ENCODE peak calls at places on chromosomes 7 and 10, in ten cellular contexts. I is transverse colon, U is ovary, S is heart left ventricle, C is IMR-90, F is uterus, V is Peyer's patch, E is body of pancreas, R is sigmoid colon, H is K562. P is an unnamed sample.

GRCh38 chr10:122463466-122464157 is 2.3 kb downstream of the HTRA1 start:
- DNase-seq in U (no peak), H (no peak), R (no peak), I (no peak), S (no peak), F (no peak), V (no peak), E (no peak), C (no peak), P (no peak)

GRCh38 chr10:17445400-17445998 is 8.9 kb downstream of the ST8SIA6 start:
- DNase-seq in E (no peak), U (no peak), V (no peak), S (no peak), I (peak; percentile 38), F (no peak), R (no peak), C (no peak), H (no peak), P (no peak)

GRCh38 chr7:27151945-27152815 is at the start of gene HOXA3:
- DNase-seq in V (peak; percentile 16), C (peak; percentile 59), U (peak; percentile 35), F (peak; percentile 72), S (peak; percentile 5), E (no peak), I (peak; percentile 84), R (peak; percentile 93), H (no peak), P (no peak)

GRCh38 chr10:76944678-76945077 is 692.9 kb downstream of the KCNMA1 start:
- DNase-seq in U (no peak), F (no peak), S (no peak), C (no peak), V (no peak), E (no peak), I (no peak), H (no peak), R (no peak), P (no peak)

GRCh38 chr10:92162541-92162940 is 128.3 kb downstream of the CPEB3 start:
- DNase-seq in S (no peak), C (no peak), E (no peak), V (no peak), F (no peak), R (no peak), U (no peak), I (no peak), H (no peak), P (no peak)

GRCh38 chr10:8035641-8036520 is 18.6 kb upstream of the GATA3 start:
- DNase-seq in I (no peak), U (no peak), C (no peak), H (no peak), E (no peak), S (no peak), R (no peak), V (no peak), F (no peak), P (no peak)

GRCh38 chr7:30320392-30320791 is 36.0 kb downstream of the ZNRF2 start:
- DNase-seq in S (no peak), C (no peak), V (no peak), R (no peak), F (no peak), E (no peak), U (no peak), H (no peak), I (no peak), P (no peak)

GRCh38 chr10:132361581-132362101 is 29.6 kb downstream of the LRRC27 start:
- DNase-seq in I (no peak), C (no peak), S (no peak), H (no peak), U (peak; percentile 21), V (no peak), F (no peak), E (no peak), R (peak; percentile 51), P (no peak)

GRCh38 chr10:42926831-42927230 is 144.2 kb downstream of the BMS1 start:
- DNase-seq in F (no peak), S (no peak), E (no peak), V (no peak), R (no peak), H (no peak), U (no peak), C (no peak), I (no peak), P (no peak)

GRCh38 chr7:4057289-4057616 is 624.8 kb upstream of the FOXK1 start:
- DNase-seq in R (no peak), U (no peak), S (no peak), E (no peak), H (no peak), V (no peak), I (no peak), C (no peak), F (no peak), P (no peak)

GRCh38 chr10:62618576-62619408 is 185.7 kb upstream of the ADO start:
- DNase-seq in F (no peak), U (no peak), C (peak; percentile 89), V (no peak), H (no peak), I (peak; percentile 33), S (no peak), E (no peak), R (peak; percentile 73), P (no peak)

GRCh38 chr7:27576360-27576944 is 86.2 kb downstream of the HIBADH start:
- DNase-seq in F (no peak), H (peak; percentile 51), U (no peak), I (no peak), E (no peak), C (peak; percentile 46), S (no peak), R (no peak), V (no peak), P (no peak)

GRCh38 chr7:139494835-139495568 is 11.5 kb upstream of the KLRG2 start:
- DNase-seq in V (no peak), C (no peak), E (no peak), H (no peak), F (no peak), I (no peak), U (no peak), R (no peak), S (no peak), P (no peak)

GRCh38 chr10:111344804-111345203 is 268.0 kb downstream of the ADRA2A start:
- DNase-seq in V (no peak), F (no peak), I (no peak), U (no peak), S (no peak), R (no peak), E (no peak), C (no peak), H (no peak), P (no peak)

GRCh38 chr10:93410697-93411348 is 71.3 kb downstream of the MYOF start:
- DNase-seq in E (no peak), C (no peak), R (no peak), I (no peak), S (no peak), H (no peak), F (no peak), U (no peak), V (no peak), P (no peak)

GRCh38 chr7:2575733-2576350 is 17.1 kb downstream of the IQCE start:
- DNase-seq in C (peak; percentile 46), I (no peak), E (no peak), U (no peak), R (no peak), V (no peak), F (no peak), H (no peak), S (no peak), P (no peak)
- H3K27ac ChIP-seq in C (no peak overlapping the region), I (no peak overlapping the region), E (no peak overlapping the region), U (no peak overlapping the region), R (no peak overlapping the region), V (no peak overlapping the region), F (no peak overlapping the region), H (no peak overlapping the region), S (no peak overlapping the region), P (no peak overlapping the region)

GRCh38 chr7:74289018-74289659 is at the start of gene CLIP2:
- DNase-seq in V (peak; percentile 73), E (peak; percentile 84), I (peak; percentile 84), F (peak; percentile 85), C (peak; percentile 77), U (peak; percentile 89), H (peak; percentile 87), R (peak; percentile 88), S (peak; percentile 82), P (peak; percentile 60)
- TF ChIP-seq POLR2A in V (peak; percentile 9), E (peak; percentile 40), I (peak; percentile 8), F (no peak), C (peak; percentile 95), U (peak; percentile 46), H (no peak), R (no peak), S (no peak), P (peak; percentile 45)

GRCh38 chr7:970744-971143 is 4.6 kb downstream of the COX19 start:
- DNase-seq in H (no peak), V (no peak), I (no peak), F (no peak), C (no peak), U (no peak), S (no peak), R (no peak), E (no peak), P (no peak)
- H3K27ac ChIP-seq in H (no peak overlapping the region), V (no peak overlapping the region), I (no peak overlapping the region), F (no peak overlapping the region), C (no peak overlapping the region), U (no peak overlapping the region), S (no peak overlapping the region), R (no peak overlapping the region), E (no peak overlapping the region), P (no peak overlapping the region)

GRCh38 chr10:89073719-89074118 is 83.1 kb downstream of the FAS start:
- DNase-seq in E (no peak), F (no peak), U (no peak), R (no peak), H (no peak), I (no peak), V (no peak), S (no peak), C (no peak), P (no peak)

GRCh38 chr10:89069589-89069988 is 79.0 kb downstream of the FAS start:
- DNase-seq in U (peak; percentile 45), H (no peak), V (no peak), I (no peak), S (no peak), R (no peak), C (no peak), E (peak; percentile 13), F (peak; percentile 32), P (no peak)

GRCh38 chr10:89076120-89076519 is 85.5 kb downstream of the FAS start:
- DNase-seq in V (no peak), I (no peak), U (no peak), C (no peak), R (no peak), H (no peak), S (no peak), F (no peak), E (no peak), P (no peak)

GRCh38 chr10:89078729-89079672 is 88.4 kb downstream of the FAS start:
- DNase-seq in R (no peak), F (no peak), V (no peak), H (no peak), E (no peak), S (no peak), I (no peak), U (no peak), C (no peak), P (no peak)

DNA sequence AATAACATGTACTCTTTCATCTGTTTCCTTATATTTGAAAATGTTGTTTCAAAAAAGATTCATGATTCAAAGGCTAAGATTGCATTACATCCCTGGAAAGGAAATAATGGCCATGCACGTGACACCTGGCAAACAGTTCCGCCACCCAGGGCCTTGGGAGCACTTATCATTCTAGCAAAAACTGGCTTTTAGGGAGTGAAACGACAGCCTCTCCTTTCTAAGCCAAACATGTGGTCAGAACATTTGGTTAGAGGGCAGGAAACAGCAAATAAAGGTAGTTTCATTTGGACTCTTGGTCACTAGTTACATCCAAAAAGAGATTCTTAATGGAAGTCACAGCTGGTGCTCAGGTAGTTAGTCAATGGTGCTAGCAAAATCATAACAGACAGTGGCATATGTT is 83.5 kb downstream of the FAS start:
- DNase-seq in C (no peak), I (no peak), R (peak; percentile 86), V (no peak), H (no peak), E (peak; percentile 25), U (peak; percentile 80), F (peak; percentile 73), S (peak; percentile 43), P (peak; percentile 60)
- TF ChIP-seq POLR2A in C (no peak), I (no peak), R (no peak), V (no peak), H (no peak), E (no peak), U (no peak), F (no peak), S (no peak), P (no peak)